ENCODE peak calls at places on chromosomes 4 and X, in four cellular contexts. L is ascending aorta, X is cardiac muscle cell, H is stomach. C is an unnamed sample. For H3K4me1, the result is how much of the 10 kb centered on the place peaks cover.

GRCh38 chr4:1766336-1767057 is 26.6 kb upstream of the FGFR3 start:
- DNase-seq in L (no peak), X (peak), H (no peak), C (no peak)

GRCh38 chr4:39320381-39321115 is 45.6 kb downstream of the RFC1 start:
- DNase-seq in H (no peak), X (no peak), L (no peak), C (no peak)

GRCh38 chr4:112888617-112889016 is 160.8 kb upstream of the ANK2 start:
- DNase-seq in X (no peak), L (no peak), H (no peak), C (no peak)

GRCh38 chr4:179625391-179625790 is 2183.2 kb upstream of the AGA start:
- DNase-seq in L (no peak), H (no peak), X (no peak), C (no peak)

GRCh38 chr4:107791902-107792301 is 32.8 kb upstream of the SGMS2 start:
- DNase-seq in H (no peak), X (no peak), L (no peak), C (peak)

GRCh38 chr4:139167774-139168444 is 9.1 kb downstream of the ELF2 start:
- DNase-seq in L (no peak), H (no peak), X (no peak), C (no peak)

GRCh38 chrX:136586386-136586785 is 54.4 kb downstream of the VGLL1 start:
- DNase-seq in X (no peak), H (no peak), L (no peak), C (no peak)

GRCh38 chrX:115560211-115560977 is 580 bp upstream of the PLS3 start:
- DNase-seq in L (no peak), H (no peak), X (no peak), C (peak)

GRCh38 chr4:78951862-78952472 is 12.7 kb upstream of the PAQR3 start:
- DNase-seq in X (peak), H (no peak), L (no peak), C (peak)

GRCh38 chrX:77014655-77015377 is 432.4 kb upstream of the FGF16 start:
- DNase-seq in L (no peak), X (peak), H (no peak), C (peak)

GRCh38 chr4:156815717-156816319 is 155.8 kb downstream of the PDGFC start:
- DNase-seq in H (no peak), X (no peak), L (no peak), C (no peak)

GRCh38 chr4:139809207-139810157 is 143.9 kb downstream of the MGST2 start:
- DNase-seq in H (no peak), X (no peak), L (no peak), C (no peak)

GRCh38 chr4:184473515-184474260 is 662 bp downstream of the IRF2 start:
- DNase-seq in L (no peak), H (peak), X (peak), C (peak)

GRCh38 chr4:2914220-2915126 is 48.7 kb downstream of the NOP14 start:
- DNase-seq in L (no peak), H (no peak), X (no peak), C (no peak)

DNA sequence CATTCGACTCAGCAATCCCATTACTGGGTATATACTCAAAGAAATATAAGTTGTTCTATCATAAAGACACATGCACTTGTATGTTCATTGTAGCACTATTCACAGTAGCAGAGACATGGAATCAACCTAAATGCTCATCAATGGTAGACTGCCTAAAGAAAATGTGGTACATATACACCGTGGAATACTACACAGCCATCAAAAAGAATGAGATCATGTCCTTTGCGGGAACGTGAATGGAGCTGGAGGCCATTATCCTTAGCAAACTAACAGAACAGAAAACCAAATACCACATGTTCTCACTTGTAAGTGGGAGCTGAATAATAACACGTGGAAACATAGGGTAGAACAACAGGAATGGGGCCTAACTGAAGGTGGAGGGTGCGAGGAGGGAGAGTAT is 44.9 kb downstream of the TMEM131L start:
- DNase-seq in H (no peak), L (no peak), X (no peak), C (no peak)
- H3K4me1 ChIP-seq in H (half or more), L (under half), X (under half), C (half or more)

GRCh38 chr4:158968961-158969360 is 133.9 kb upstream of the RAPGEF2 start:
- DNase-seq in H (no peak), X (no peak), L (no peak), C (no peak)
- H3K4me1 ChIP-seq in H (under half), X (under half), L (under half), C (under half)

DNA sequence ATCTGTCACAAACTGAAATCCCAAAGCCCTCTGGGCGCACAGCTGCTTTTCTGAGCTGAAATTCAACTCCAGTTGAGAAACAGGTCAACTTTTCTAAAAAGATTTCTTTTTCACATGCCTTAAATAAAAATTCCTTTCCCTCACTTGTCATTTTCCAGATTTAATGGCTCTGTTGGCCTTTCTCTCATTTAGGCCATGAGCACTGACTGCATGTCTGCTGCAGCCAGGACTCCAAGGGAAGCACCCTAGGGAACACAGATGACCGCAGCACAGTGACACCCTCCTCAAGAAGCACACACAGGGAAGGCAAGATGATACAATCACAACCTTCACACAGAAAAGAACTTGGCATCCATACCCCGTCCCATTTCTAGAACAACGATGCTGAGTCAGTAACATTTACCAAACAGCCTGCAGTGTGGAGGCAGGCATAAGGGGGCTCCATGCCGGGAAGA is 34.2 kb downstream of the AFAP1 start:
- DNase-seq in H (no peak), X (no peak), L (no peak), C (no peak)
- H3K4me1 ChIP-seq in H (half or more), X (half or more), L (half or more), C (under half)

DNA sequence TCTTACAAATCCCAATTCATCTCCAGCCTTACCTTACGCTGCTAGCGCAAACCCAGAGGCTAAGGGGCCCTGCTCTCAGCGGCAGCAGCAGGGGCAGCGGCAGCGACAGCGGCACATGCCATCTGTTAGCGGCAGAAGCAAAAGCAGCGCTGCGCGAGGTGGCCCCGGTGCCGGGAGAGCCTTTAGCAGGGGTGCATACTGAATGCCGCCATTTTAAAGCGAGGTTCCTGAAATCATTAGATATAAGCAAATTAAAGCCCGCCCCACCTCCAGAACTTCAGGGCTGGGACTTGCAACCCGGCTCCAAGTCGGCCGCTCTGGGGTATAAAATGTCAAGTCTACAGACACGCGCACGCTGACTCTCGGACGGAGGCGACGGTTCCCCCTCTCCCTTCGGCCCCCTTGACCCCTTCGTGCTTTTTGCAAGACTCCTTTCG is at the start of gene MBNL3:
- DNase-seq in L (no peak), X (peak), H (peak), C (peak)
- H3K4me1 ChIP-seq in L (under half), X (under half), H (under half), C (under half)

GRCh38 chr4:73703320-73703719 is 37.0 kb upstream of the CXCL8 start:
- DNase-seq in X (no peak), H (no peak), L (no peak), C (no peak)
- H3K4me1 ChIP-seq in X (under half), H (under half), L (under half), C (under half)

GRCh38 chrX:66009231-66009845 is 30.5 kb downstream of the VSIG4 start:
- DNase-seq in H (no peak), L (no peak), X (no peak), C (no peak)

GRCh38 chrX:66005832-66006449 is 33.9 kb downstream of the VSIG4 start:
- DNase-seq in H (no peak), L (no peak), X (no peak), C (no peak)

GRCh38 chrX:66004928-66005831 is 34.7 kb downstream of the VSIG4 start:
- DNase-seq in H (no peak), X (no peak), L (no peak), C (no peak)

GRCh38 chrX:66008403-66008970 is 31.4 kb downstream of the VSIG4 start:
- DNase-seq in X (no peak), L (no peak), H (no peak), C (no peak)

DNA sequence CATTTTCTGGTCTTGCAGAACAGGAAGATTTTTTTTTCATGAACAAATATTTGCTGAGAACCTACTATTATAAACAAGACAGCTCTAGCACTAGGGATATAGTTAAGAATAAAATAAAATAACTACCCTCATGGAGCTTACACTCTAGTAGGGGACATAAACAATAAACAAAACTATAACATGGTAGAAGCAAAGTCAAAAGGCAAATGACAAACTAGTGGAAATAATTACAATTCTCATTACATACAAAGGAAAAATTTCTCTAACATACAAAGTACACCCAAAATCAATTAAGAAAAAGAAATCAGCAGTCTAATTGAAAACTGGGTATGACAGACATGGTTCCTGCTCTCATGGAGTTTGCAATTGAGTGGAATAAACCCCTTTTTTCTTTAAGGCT is 32.0 kb downstream of the VSIG4 start:
- DNase-seq in H (no peak), L (no peak), X (no peak), C (no peak)
- H3K4me1 ChIP-seq in H (under half), L (under half), X (under half), C (under half)

GRCh38 chr4:5843573-5844239 is 49.2 kb downstream of the CRMP1 start:
- DNase-seq in X (no peak), H (no peak), L (no peak), C (no peak)
- H3K4me1 ChIP-seq in X (under half), H (under half), L (under half), C (under half)